ENCODE peak calls at places on chromosomes 4 and X, in seven cellular contexts. V, M, L, O, I, A and R are unnamed samples.

GRCh38 chr4:53763813-53764597 is 172.7 kb upstream of the LNX1 start:
- DNase-seq in L (no peak), O (no peak), M (no peak), I (no peak), A (no peak), V (no peak), R (no peak)

GRCh38 chrX:77740376-77740905 is 45.6 kb downstream of the ATRX start:
- DNase-seq in L (no peak), A (no peak), O (no peak), M (no peak), V (no peak), I (no peak), R (no peak)

GRCh38 chr4:3468804-3469203 is 5.7 kb downstream of the DOK7 start:
- DNase-seq in I (no peak), L (no peak), O (no peak), M (no peak), A (no peak), V (no peak), R (no peak)

GRCh38 chr4:6668391-6668790 is 25.3 kb upstream of the S100P start:
- DNase-seq in L (no peak), O (no peak), M (no peak), V (no peak), A (no peak), I (no peak), R (no peak)

GRCh38 chrX:18574591-18574990 is 97.3 kb downstream of the RS1 start:
- DNase-seq in A (no peak), O (no peak), L (no peak), V (no peak), M (no peak), I (peak; percentile 7), R (peak; percentile 61)

GRCh38 chr4:75598390-75598789 is 31.9 kb downstream of the CDKL2 start:
- DNase-seq in L (no peak), A (no peak), O (no peak), M (no peak), I (no peak), V (no peak), R (no peak)

GRCh38 chrX:105648732-105649131 is 173.6 kb upstream of the NRK start:
- DNase-seq in L (no peak), M (no peak), O (no peak), I (no peak), V (no peak), A (no peak), R (no peak)

GRCh38 chr4:135741583-135741982 is 1540.0 kb upstream of the PABPC4L start:
- DNase-seq in M (no peak), A (no peak), V (no peak), I (no peak), L (no peak), O (no peak), R (no peak)

GRCh38 chrX:29470029-29470428 is 745.3 kb upstream of the MAGEB2 start:
- DNase-seq in I (no peak), V (no peak), L (no peak), A (no peak), M (no peak), O (no peak), R (no peak)

GRCh38 chrX:140765043-140765784 is 55.7 kb downstream of the LINC00632 start:
- DNase-seq in M (no peak), L (no peak), I (peak; percentile 2), V (no peak), A (no peak), O (no peak), R (no peak)

GRCh38 chrX:31819455-31819854 is 747.6 kb upstream of the FTHL17 start:
- DNase-seq in I (no peak), O (no peak), M (no peak), L (no peak), V (no peak), A (no peak), R (no peak)

GRCh38 chr4:763922-764321 is 58.3 kb downstream of the PCGF3 start:
- DNase-seq in A (no peak), I (no peak), M (no peak), O (no peak), V (no peak), L (no peak), R (no peak)

GRCh38 chr4:68871772-68872441 is 56.1 kb downstream of the UGT2B10 start:
- DNase-seq in O (no peak), A (no peak), V (no peak), I (no peak), L (no peak), M (no peak), R (no peak)

GRCh38 chr4:67198757-67199156 is 346.5 kb downstream of the CENPC start:
- DNase-seq in V (no peak), O (no peak), A (no peak), M (no peak), L (peak; percentile 27), I (peak; percentile 8), R (no peak)

GRCh38 chrX:149274516-149275105 is 230.5 kb downstream of the IDS start:
- DNase-seq in O (no peak), M (no peak), A (no peak), I (no peak), V (no peak), L (no peak), R (no peak)

GRCh38 chr4:27861802-27862201 is 1001.2 kb downstream of the STIM2 start:
- DNase-seq in O (no peak), M (no peak), A (no peak), V (no peak), L (no peak), I (no peak), R (no peak)

GRCh38 chrX:19640693-19641374 is 125.5 kb upstream of the MAP3K15 start:
- DNase-seq in M (no peak), O (no peak), A (no peak), L (no peak), V (no peak), I (no peak), R (no peak)

GRCh38 chrX:100880368-100880767 is 6.2 kb upstream of the NOX1 start:
- DNase-seq in O (no peak), M (no peak), I (no peak), A (no peak), L (no peak), V (no peak), R (no peak)

GRCh38 chrX:136780738-136781137 is at the start of gene ARHGEF6:
- DNase-seq in V (peak; percentile 1), O (no peak), M (no peak), A (no peak), I (no peak), L (no peak), R (no peak)

GRCh38 chr4:176708771-176709311 is 83.9 kb downstream of the VEGFC start:
- DNase-seq in M (no peak), I (no peak), L (no peak), O (no peak), A (no peak), V (no peak), R (no peak)

GRCh38 chr4:153651961-153652784 is 31.9 kb upstream of the TLR2 start:
- DNase-seq in O (no peak), L (no peak), V (no peak), M (no peak), I (peak; percentile 59), A (no peak), R (peak; percentile 30)

GRCh38 chr4:2402053-2402452 is 16.4 kb downstream of the ZFYVE28 start:
- DNase-seq in O (peak; percentile 66), M (no peak), L (no peak), I (peak; percentile 89), V (no peak), A (no peak), R (peak; percentile 96)

GRCh38 chr4:73816814-73817213 is 19.7 kb upstream of the CXCL6 start:
- DNase-seq in I (peak; percentile 15), M (no peak), L (no peak), A (no peak), V (no peak), O (no peak), R (no peak)

GRCh38 chrX:136159615-136160025 is 12.3 kb downstream of the FHL1 start:
- DNase-seq in I (no peak), V (no peak), O (no peak), M (no peak), L (no peak), A (no peak), R (no peak)

GRCh38 chr4:37951465-37952352 is 8.5 kb upstream of the PTTG2 start:
- DNase-seq in O (no peak), I (peak; percentile 18), L (no peak), M (no peak), A (no peak), V (no peak), R (no peak)

GRCh38 chr4:15706646-15707362 is 3.9 kb downstream of the BST1 start:
- DNase-seq in V (no peak), M (no peak), O (no peak), A (no peak), L (no peak), I (no peak), R (no peak)

GRCh38 chr4:175560628-175561027 is 251.4 kb downstream of the GPM6A start:
- DNase-seq in M (no peak), V (no peak), I (no peak), A (no peak), L (peak; percentile 19), O (no peak), R (no peak)

GRCh38 chr4:111512081-111512774 is 633.0 kb upstream of the FAM241A start:
- DNase-seq in A (no peak), I (no peak), L (no peak), M (no peak), O (no peak), V (no peak), R (no peak)

GRCh38 chr4:74206088-74206826 is 48.3 kb downstream of the MTHFD2L start:
- DNase-seq in V (no peak), L (no peak), A (no peak), I (no peak), O (no peak), M (no peak), R (no peak)

GRCh38 chr4:8587469-8588195 is 4.9 kb upstream of the CPZ start:
- DNase-seq in A (no peak), O (no peak), V (no peak), I (no peak), L (no peak), M (no peak), R (no peak)

GRCh38 chr4:30828290-30828926 is 108.2 kb downstream of the PCDH7 start:
- DNase-seq in A (no peak), M (no peak), V (no peak), L (no peak), I (no peak), O (no peak), R (no peak)

GRCh38 chr4:80967346-80967745 is 63.2 kb upstream of the BMP3 start:
- DNase-seq in L (no peak), I (no peak), M (no peak), A (no peak), V (no peak), O (no peak), R (no peak)

GRCh38 chr4:47482326-47482725 is 2.7 kb upstream of the ATP10D start:
- DNase-seq in O (no peak), I (no peak), V (no peak), L (no peak), A (no peak), M (no peak), R (no peak)

GRCh38 chrX:71871367-71871766 is 39.3 kb upstream of the NHSL2 start:
- DNase-seq in I (no peak), L (no peak), O (no peak), M (no peak), V (no peak), A (no peak), R (no peak)

GRCh38 chrX:21373637-21374162 is 518 bp upstream of the CNKSR2 start:
- DNase-seq in O (peak; percentile 34), A (no peak), I (peak; percentile 3), V (no peak), L (peak; percentile 50), M (peak; percentile 5), R (no peak)

GRCh38 chrX:69424161-69424560 is 80.0 kb upstream of the NALF2 start:
- DNase-seq in M (no peak), A (no peak), O (no peak), V (no peak), I (no peak), L (no peak), R (no peak)

GRCh38 chr4:185039508-185040273 is 21.4 kb downstream of the HELT start:
- DNase-seq in O (peak; percentile 24), A (peak; percentile 4), L (peak; percentile 6), I (peak; percentile 71), V (peak; percentile 1), M (no peak), R (peak; percentile 65)

GRCh38 chr4:96183630-96184029 is 343.7 kb downstream of the PDHA2 start:
- DNase-seq in V (no peak), A (no peak), I (peak; percentile 41), M (no peak), L (peak; percentile 68), O (no peak), R (no peak)